ENCODE peak calls at places on chromosomes 11 and 22, in four cellular contexts. G is NCI-H2081, I is lung, A is RCC 7860. H is an unnamed sample.

GRCh38 chr11:106087815-106088435 is 10.5 kb downstream of the AASDHPPT start:
- DNase-seq in G (peak), I (no peak), A (peak), H (peak)

GRCh38 chr11:15575409-15575808 is 460.7 kb downstream of the INSC start:
- DNase-seq in G (no peak), I (no peak), A (no peak), H (no peak)

GRCh38 chr11:59556883-59557205 is 45.5 kb downstream of the OR4D9 start:
- DNase-seq in G (no peak), I (no peak), A (peak), H (no peak)

GRCh38 chr11:2195756-2196088 is 24.1 kb upstream of the TH start:
- DNase-seq in G (no peak), I (no peak), A (no peak), H (no peak)

GRCh38 chr11:2529636-2530035 is 84.8 kb downstream of the KCNQ1 start:
- DNase-seq in G (no peak), I (no peak), A (no peak), H (peak)

GRCh38 chr22:37186228-37186996 is 1.6 kb downstream of the C1QTNF6 start:
- DNase-seq in G (no peak), I (peak), A (peak), H (no peak)

GRCh38 chr11:20025331-20025840 is 134.9 kb downstream of the DBX1 start:
- DNase-seq in G (no peak), I (no peak), A (no peak), H (no peak)

GRCh38 chr11:119754199-119754598 is 25.2 kb upstream of the NECTIN1 start:
- DNase-seq in G (no peak), I (no peak), A (no peak), H (no peak)

GRCh38 chr11:108901359-108901758 is 236.5 kb downstream of the DDX10 start:
- DNase-seq in G (no peak), I (no peak), A (no peak), H (no peak)

GRCh38 chr11:119504366-119504765 is 81.4 kb upstream of the THY1 start:
- DNase-seq in G (no peak), I (no peak), A (no peak), H (no peak)

GRCh38 chr11:60477035-60477445 is 15.5 kb upstream of the MS4A12 start:
- DNase-seq in G (no peak), I (no peak), A (no peak), H (no peak)

GRCh38 chr11:115528217-115528616 is 24.0 kb upstream of the CADM1 start:
- DNase-seq in G (no peak), I (no peak), A (no peak), H (no peak)

GRCh38 chr22:29454186-29454745 is 15.9 kb downstream of the RFPL1 start:
- DNase-seq in G (no peak), I (no peak), A (no peak), H (no peak)

GRCh38 chr11:78941226-78941851 is 366.7 kb upstream of the NARS2 start:
- DNase-seq in G (no peak), I (no peak), A (no peak), H (no peak)

GRCh38 chr11:121508449-121508848 is 55.7 kb upstream of the SORL1-AS1 start:
- DNase-seq in G (no peak), I (no peak), A (no peak), H (no peak)

GRCh38 chr11:75588067-75588481 is 26.0 kb downstream of the SERPINH1 start:
- DNase-seq in G (no peak), I (no peak), A (no peak), H (no peak)

GRCh38 chr22:36411589-36412258 is 24.0 kb upstream of the MYH9 start:
- DNase-seq in G (no peak), I (no peak), A (no peak), H (no peak)

GRCh38 chr11:69027704-69028372 is 14.8 kb upstream of the MRGPRF start:
- DNase-seq in G (no peak), I (peak), A (no peak), H (no peak)

GRCh38 chr11:134479206-134479955 is 67.3 kb upstream of the B3GAT1 start:
- DNase-seq in G (no peak), I (no peak), A (no peak), H (peak)

GRCh38 chr11:45259607-45260006 is 26.5 kb downstream of the SYT13 start:
- DNase-seq in G (no peak), I (no peak), A (peak), H (no peak)

GRCh38 chr11:59641156-59641555 is 25.6 kb upstream of the OSBP start:
- DNase-seq in G (no peak), I (no peak), A (no peak), H (no peak)

GRCh38 chr11:13043912-13044628 is 35.0 kb downstream of the RASSF10 start:
- DNase-seq in G (no peak), I (no peak), A (no peak), H (no peak)

GRCh38 chr11:59185412-59185811 is 13.5 kb downstream of the DTX4 start:
- DNase-seq in G (no peak), I (no peak), A (no peak), H (no peak)

GRCh38 chr11:32050256-32050655 is 40.6 kb upstream of the RCN1 start:
- DNase-seq in G (no peak), I (no peak), A (no peak), H (no peak)

GRCh38 chr22:22928666-22929380 is 41.2 kb downstream of the IGLL5 start:
- DNase-seq in G (no peak), I (peak), A (no peak), H (no peak)

GRCh38 chr11:64206457-64207246 is at the start of gene FERMT3:
- DNase-seq in G (no peak), I (peak), A (no peak), H (peak)

GRCh38 chr11:995058-995751 is 41.3 kb downstream of the MUC6 start:
- DNase-seq in G (no peak), I (no peak), A (no peak), H (no peak)